ENCODE peak calls at places on chromosomes 1 and 21, in eight cellular contexts. S is kidney tubule cell; U is pancreas; O is EL; Q is fibroblast of lung; M is activated CD4-positive, alpha-beta T cell treated with anti-CD3 and anti-CD28 coated beads, Interleukin-2, amount 50 U/mL, for 4 hours; F is A172; V is astrocyte of the spinal cord. R is an unnamed sample.

GRCh38 chr21:41612674-41613250 is 104.8 kb upstream of the TMPRSS2 start:
- DNase-seq in U (peak), S (peak), Q (peak), F (peak), O (peak), V (peak), M (no peak), R (no peak)

GRCh38 chr1:154403300-154403943 is 1.7 kb upstream of the IL6R start:
- DNase-seq in S (no peak), U (no peak), Q (no peak), F (no peak), M (peak), O (no peak), V (no peak), R (peak)

GRCh38 chr1:197066719-197067456 is at the start of gene F13B:
- DNase-seq in M (no peak), U (no peak), O (no peak), V (no peak), S (no peak), F (no peak), Q (no peak), R (no peak)

GRCh38 chr1:119659628-119660027 is 11.6 kb upstream of the ZNF697 start:
- DNase-seq in U (no peak), S (no peak), V (no peak), F (no peak), O (no peak), M (no peak), Q (no peak), R (no peak)

GRCh38 chr1:111099289-111099688 is 40.6 kb downstream of the DRAM2 start:
- DNase-seq in Q (no peak), O (no peak), M (no peak), U (no peak), F (peak), S (peak), V (no peak), R (no peak)

GRCh38 chr1:208420021-208420420 is 175.8 kb upstream of the PLXNA2 start:
- DNase-seq in O (no peak), F (no peak), M (no peak), V (no peak), U (no peak), Q (no peak), S (no peak), R (no peak)

GRCh38 chr1:157806431-157807149 is 13.3 kb downstream of the FCRL1 start:
- DNase-seq in U (no peak), M (no peak), O (no peak), Q (no peak), F (no peak), V (no peak), S (peak), R (no peak)

GRCh38 chr1:206647224-206647623 is 11.9 kb downstream of the DYRK3 start:
- DNase-seq in O (no peak), S (no peak), F (no peak), U (no peak), V (no peak), M (no peak), Q (no peak), R (no peak)

GRCh38 chr1:7185721-7186120 is 400.5 kb downstream of the CAMTA1 start:
- DNase-seq in V (no peak), M (no peak), F (no peak), U (no peak), S (no peak), O (no peak), Q (no peak), R (no peak)

GRCh38 chr21:42215942-42216725 is 2.8 kb upstream of the ABCG1 start:
- DNase-seq in M (no peak), S (no peak), V (no peak), O (no peak), U (no peak), Q (no peak), F (no peak), R (no peak)

GRCh38 chr1:40305871-40306270 is 11.2 kb downstream of the COL9A2 start:
- DNase-seq in Q (no peak), V (no peak), M (no peak), F (no peak), U (no peak), S (no peak), O (no peak), R (no peak)

GRCh38 chr1:180909005-180909414 is 3.7 kb upstream of the KIAA1614 start:
- DNase-seq in V (no peak), S (no peak), Q (no peak), F (no peak), M (no peak), O (no peak), U (no peak), R (no peak)

GRCh38 chr1:7109901-7110300 is 324.6 kb downstream of the CAMTA1 start:
- DNase-seq in O (no peak), V (no peak), S (peak), U (no peak), Q (no peak), M (no peak), F (no peak), R (no peak)

GRCh38 chr1:46622341-46622740 is 5.7 kb upstream of the MOB3C start:
- DNase-seq in Q (no peak), M (no peak), U (no peak), S (peak), O (peak), V (no peak), F (peak), R (no peak)

GRCh38 chr1:33393991-33394390 is 36.9 kb downstream of the PHC2 start:
- DNase-seq in V (no peak), F (no peak), M (no peak), Q (no peak), O (no peak), S (no peak), U (no peak), R (no peak)

GRCh38 chr1:41497056-41497440 is 12.6 kb upstream of the EDN2 start:
- DNase-seq in U (no peak), Q (no peak), S (peak), M (no peak), F (no peak), O (no peak), V (no peak), R (no peak)

GRCh38 chr1:224668991-224669390 is 52.9 kb downstream of the CNIH3 start:
- DNase-seq in M (no peak), U (peak), Q (peak), F (peak), S (peak), V (no peak), O (no peak), R (no peak)

GRCh38 chr1:28058971-28059878 is 29.2 kb downstream of the EYA3 start:
- DNase-seq in U (no peak), M (no peak), O (no peak), S (no peak), F (no peak), V (no peak), Q (no peak), R (no peak)

GRCh38 chr1:201724760-201725105 is 104.2 kb upstream of the IPO9 start:
- DNase-seq in O (no peak), S (no peak), F (no peak), M (no peak), Q (peak), V (peak), U (no peak), R (no peak)

GRCh38 chr1:183506561-183506960 is 34.3 kb downstream of the SMG7 start:
- DNase-seq in O (peak), M (no peak), S (no peak), V (no peak), Q (peak), U (no peak), F (no peak), R (no peak)

GRCh38 chr1:11245248-11245647 is 17.1 kb downstream of the MTOR start:
- DNase-seq in U (no peak), O (no peak), S (no peak), Q (no peak), V (no peak), F (no peak), M (no peak), R (no peak)

GRCh38 chr1:25204797-25205441 is 27.4 kb downstream of the SYF2 start:
- DNase-seq in M (no peak), U (no peak), F (peak), Q (peak), S (peak), O (peak), V (peak), R (no peak)

GRCh38 chr1:160853756-160854155 is 8.9 kb downstream of the CD244 start:
- DNase-seq in Q (no peak), F (no peak), U (no peak), V (no peak), S (no peak), M (no peak), O (no peak), R (no peak)

GRCh38 chr1:26705788-26706237 is 10.0 kb downstream of the ARID1A start:
- DNase-seq in U (no peak), M (no peak), V (peak), Q (peak), F (peak), O (peak), S (peak), R (no peak)

GRCh38 chr1:5842700-5843099 is 149.5 kb downstream of the NPHP4 start:
- DNase-seq in U (no peak), M (no peak), V (no peak), O (no peak), F (no peak), S (no peak), Q (no peak), R (no peak)

GRCh38 chr21:46636550-46637289 is 1.2 kb downstream of the PRMT2 start:
- DNase-seq in U (no peak), S (no peak), O (no peak), Q (peak), F (no peak), V (no peak), M (no peak), R (no peak)

GRCh38 chr1:91583326-91583755 is 82.7 kb downstream of the CDC7 start:
- DNase-seq in F (peak), M (no peak), Q (peak), V (peak), U (no peak), O (peak), S (peak), R (no peak)

GRCh38 chr1:153728305-153729066 is 636 bp downstream of the INTS3 start:
- DNase-seq in Q (peak), M (peak), F (peak), O (peak), U (peak), S (peak), V (peak), R (peak)

GRCh38 chr21:15841856-15842564 is 112.2 kb downstream of the USP25 start:
- DNase-seq in V (peak), U (no peak), S (peak), O (peak), M (no peak), Q (peak), F (peak), R (no peak)

GRCh38 chr1:206796984-206797402 is 24.7 kb upstream of the IL10 start:
- DNase-seq in O (no peak), V (no peak), M (no peak), S (no peak), F (no peak), U (peak), Q (no peak), R (no peak)

GRCh38 chr1:189658381-189658780 is 819.3 kb downstream of the BRINP3 start:
- DNase-seq in Q (no peak), U (no peak), S (peak), V (no peak), F (no peak), M (no peak), O (no peak), R (no peak)

GRCh38 chr1:61496501-61496900 is 228.4 kb downstream of the TM2D1 start:
- DNase-seq in O (peak), F (peak), Q (peak), M (no peak), V (no peak), S (no peak), U (no peak), R (no peak)

R was measured in stimulated activated naive CD4-positive, alpha-beta T cell treated with Interleukin-2 at 50 U/mL for 16 hours.